ENCODE peak calls at places on chromosomes 6 and 20, in five cellular contexts. M is GM12878, K is GM23338, S is K562, U is WTC11. O is an unnamed sample.
A peak's percentile ranks its signal among the peaks of the same experiment; 100 is the strongest.

GRCh38 chr20:57713505-57713903 is 3.7 kb upstream of the PMEPA1 start:
- DNase-seq in M (no peak), K (no peak), S (no peak), U (no peak), O (no peak)

GRCh38 chr20:63230800-63231268 is 4.9 kb upstream of the BIRC7 start:
- DNase-seq in M (no peak), K (peak; percentile 94), S (peak; percentile 42), U (peak; percentile 80), O (peak; percentile 79)

GRCh38 chr20:1005452-1006027 is 3.4 kb upstream of the RSPO4 start:
- DNase-seq in M (peak; percentile 2), K (peak; percentile 92), S (peak; percentile 71), U (peak; percentile 69), O (peak; percentile 59)

GRCh38 chr6:127146935-127147334 is 28.5 kb downstream of the RSPO3 start:
- DNase-seq in M (no peak), K (peak; percentile 71), S (no peak), U (peak; percentile 12), O (no peak)

GRCh38 chr6:33299237-33299944 is 649 bp upstream of the RGL2 start:
- DNase-seq in M (peak; percentile 69), K (peak; percentile 94), S (peak; percentile 93), U (peak; percentile 87), O (peak; percentile 88)

GRCh38 chr20:50848341-50848808 is 53.5 kb downstream of the BCAS4 start:
- DNase-seq in M (no peak), K (no peak), S (no peak), U (no peak), O (no peak)

GRCh38 chr20:12237772-12238171 is 320.1 kb downstream of the BTBD3 start:
- DNase-seq in M (no peak), K (no peak), S (no peak), U (no peak), O (no peak)

GRCh38 chr6:166604911-166605310 is 18.4 kb upstream of the RAMACL start:
- DNase-seq in M (no peak), K (no peak), S (no peak), U (no peak), O (no peak)

GRCh38 chr6:36340671-36341454 is 4.2 kb upstream of the BNIP5 start:
- DNase-seq in M (peak; percentile 34), K (peak; percentile 78), S (peak; percentile 87), U (peak; percentile 83), O (peak; percentile 44)

GRCh38 chr20:58340853-58341252 is 31.3 kb downstream of the RAB22A start:
- DNase-seq in M (no peak), K (no peak), S (peak; percentile 43), U (no peak), O (no peak)

GRCh38 chr6:96907498-96907897 is 9.8 kb upstream of the NDUFAF4 start:
- DNase-seq in M (peak; percentile 44), K (no peak), S (no peak), U (no peak), O (no peak)

DNA sequence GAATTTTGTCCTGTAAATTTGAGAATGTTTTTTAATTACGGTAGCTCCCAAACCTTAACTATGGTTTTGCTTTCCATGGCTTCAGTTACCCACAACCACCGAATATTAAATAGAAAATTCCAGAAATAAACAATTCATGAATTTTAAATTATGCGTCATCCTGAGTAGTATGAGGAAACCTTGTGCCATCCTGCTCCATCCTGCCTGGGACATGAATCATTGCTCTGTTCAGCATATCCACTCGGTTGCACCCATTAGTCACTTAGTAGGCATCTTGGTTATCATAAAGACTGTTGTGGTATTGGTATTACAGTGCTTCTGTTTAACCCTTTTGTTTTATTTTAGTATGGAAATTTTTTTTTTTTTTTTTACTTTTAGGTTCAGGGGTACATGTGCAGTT is 39.7 kb downstream of the KCNS1 start:
- DNase-seq in M (no peak), K (no peak), S (no peak), U (no peak), O (no peak)
- TF ChIP-seq CREB1 in M (no peak), K (no peak), S (no peak), U (no peak), O (no peak)

GRCh38 chr20:49614338-49615050 is 46.6 kb upstream of the PTGIS start:
- DNase-seq in M (no peak), K (no peak), S (no peak), U (no peak), O (peak; percentile 79)
- TF ChIP-seq CREB1 in M (no peak), K (no peak), S (no peak), U (no peak), O (no peak)

GRCh38 chr6:55822815-55823214 is 52.6 kb downstream of the BMP5 start:
- DNase-seq in M (no peak), K (no peak), S (no peak), U (no peak), O (no peak)

GRCh38 chr6:55819811-55820210 is 55.6 kb downstream of the BMP5 start:
- DNase-seq in M (no peak), K (no peak), S (no peak), U (no peak), O (no peak)

GRCh38 chr6:55825402-55826051 is 49.9 kb downstream of the BMP5 start:
- DNase-seq in M (no peak), K (no peak), S (no peak), U (no peak), O (no peak)

GRCh38 chr6:55820696-55821095 is 54.7 kb downstream of the BMP5 start:
- DNase-seq in M (no peak), K (no peak), S (no peak), U (no peak), O (no peak)

GRCh38 chr6:55822005-55822404 is 53.4 kb downstream of the BMP5 start:
- DNase-seq in M (no peak), K (no peak), S (no peak), U (no peak), O (peak; percentile 20)
- TF ChIP-seq CREB1 in M (no peak), K (no peak), S (no peak), U (no peak), O (no peak)

DNA sequence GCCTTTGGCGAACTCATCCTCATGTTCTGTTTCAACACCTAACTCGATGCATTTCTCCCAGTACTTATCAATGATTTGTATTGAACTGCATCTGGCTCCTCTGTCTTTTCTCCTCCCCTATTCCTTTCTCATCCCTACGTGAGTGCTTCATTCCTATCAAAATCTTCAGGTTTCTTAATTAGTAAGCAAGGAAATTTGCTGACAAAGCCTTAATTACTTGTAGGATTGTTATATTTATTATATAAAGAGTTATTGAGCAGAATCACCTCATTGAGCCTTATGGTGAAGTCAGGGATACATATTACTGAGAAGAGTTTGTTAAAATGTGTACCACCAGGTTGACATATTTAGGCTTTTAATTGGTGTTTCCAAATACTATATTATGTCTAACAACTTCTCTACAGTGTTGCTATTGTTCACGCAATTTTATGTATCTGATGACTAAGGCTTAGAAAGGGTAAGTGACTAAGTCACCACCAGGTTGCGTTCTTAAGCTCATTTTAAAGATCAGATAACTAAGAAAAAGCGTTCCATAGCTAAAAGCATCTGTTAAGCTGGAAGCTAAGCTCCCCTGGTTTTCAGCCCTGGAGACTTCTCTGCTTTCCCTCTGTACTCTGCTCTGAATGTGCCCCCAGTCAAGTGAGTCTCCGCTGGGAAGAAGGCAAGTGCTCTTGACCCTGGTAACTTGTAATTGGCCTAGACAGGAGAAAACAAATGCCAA is 18.9 kb downstream of the SCGN start:
- DNase-seq in M (no peak), K (peak; percentile 28), S (no peak), U (no peak), O (no peak)
- TF ChIP-seq CREB1 in M (no peak), K (no peak), S (no peak), U (no peak), O (no peak)

GRCh38 chr6:155170519-155170918 is 93.3 kb upstream of the CLDN20 start:
- DNase-seq in M (no peak), K (no peak), S (no peak), U (no peak), O (no peak)

GRCh38 chr6:155171747-155172191 is 92.0 kb upstream of the CLDN20 start:
- DNase-seq in M (no peak), K (no peak), S (no peak), U (no peak), O (no peak)

GRCh38 chr6:155174576-155175174 is 89.1 kb upstream of the CLDN20 start:
- DNase-seq in M (no peak), K (peak; percentile 96), S (peak; percentile 79), U (peak; percentile 63), O (peak; percentile 82)

GRCh38 chr6:155171109-155171746 is 92.6 kb upstream of the CLDN20 start:
- DNase-seq in M (peak; percentile 79), K (no peak), S (peak; percentile 29), U (no peak), O (peak; percentile 73)
- TF ChIP-seq CREB1 in M (peak; percentile 67), K (no peak), S (no peak), U (no peak), O (no peak)

DNA sequence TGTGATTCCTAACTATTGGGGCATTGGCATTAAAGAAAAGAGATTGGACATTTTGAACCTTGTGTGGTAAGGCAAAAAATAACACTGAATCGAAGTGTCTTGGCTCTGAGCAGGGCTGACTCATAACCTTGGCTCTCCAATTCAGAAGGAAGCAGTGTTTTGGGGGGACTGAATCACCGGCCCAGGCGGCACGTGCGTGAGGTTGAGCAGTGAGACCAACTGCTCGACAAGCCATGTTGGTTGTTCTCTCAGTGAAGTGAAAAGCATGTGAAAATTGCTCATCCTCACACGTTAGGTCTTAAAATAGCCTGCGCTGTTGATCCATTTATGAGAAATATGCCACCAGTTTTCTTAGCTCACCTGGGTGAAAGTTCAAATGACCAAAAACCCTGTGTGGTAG is 137.8 kb upstream of the SPACA1 start:
- DNase-seq in M (no peak), K (no peak), S (no peak), U (no peak), O (no peak)
- TF ChIP-seq CREB1 in M (no peak), K (no peak), S (no peak), U (no peak), O (no peak)

GRCh38 chr6:111769365-111770127 is 103.7 kb downstream of the FYN start:
- DNase-seq in M (no peak), K (no peak), S (no peak), U (no peak), O (no peak)
- TF ChIP-seq CREB1 in M (no peak), K (no peak), S (no peak), U (no peak), O (no peak)

DNA sequence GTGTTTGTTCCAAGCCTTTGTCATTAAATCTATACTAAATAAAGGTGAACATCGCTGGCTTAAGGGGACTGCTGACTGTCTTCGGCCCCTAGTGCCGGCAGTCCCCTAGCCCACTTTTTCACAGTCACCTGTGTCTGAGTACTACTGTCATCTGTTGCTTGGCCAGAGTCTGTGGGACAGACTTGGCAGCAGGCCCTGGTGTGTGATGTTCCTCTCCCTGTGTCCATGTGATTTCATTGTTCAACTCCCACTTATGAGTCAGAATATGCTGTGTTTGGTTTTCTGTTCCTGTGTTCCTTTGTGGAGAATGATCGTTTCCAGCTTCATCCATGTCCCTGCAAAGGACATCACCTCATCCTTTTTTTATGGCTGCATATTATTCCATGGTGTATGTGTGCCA is 133.4 kb downstream of the HAO1 start:
- DNase-seq in M (no peak), K (no peak), S (no peak), U (no peak), O (no peak)
- TF ChIP-seq CREB1 in M (no peak), K (no peak), S (no peak), U (no peak), O (no peak)

GRCh38 chr6:10418361-10418861 is 3.5 kb upstream of the TFAP2A start:
- DNase-seq in M (no peak), K (no peak), S (no peak), U (no peak), O (no peak)
- TF ChIP-seq CREB1 in M (no peak), K (no peak), S (no peak), U (no peak), O (no peak)